ENCODE peak calls at places on chromosomes 13 and 19, in five cellular contexts. One of them, this sample, is unnamed.

GRCh38 chr19:8335343-8336071 is 7.6 kb downstream of the KANK3 start:
- ATAC-seq in HCT116: peak
- ATAC-seq in K562: peak
- ATAC-seq in right lobe of liver: no peak
- ATAC-seq in gastrocnemius medialis: no peak
- ATAC-seq in this sample: peak

GRCh38 chr19:49655570-49656455 is 9.8 kb downstream of the IRF3 start:
- ATAC-seq in HCT116: no peak
- ATAC-seq in K562: no peak
- ATAC-seq in right lobe of liver: no peak
- ATAC-seq in gastrocnemius medialis: no peak
- ATAC-seq in this sample: no peak

GRCh38 chr13:44790289-44790688 is 199.0 kb downstream of the NUFIP1 start:
- ATAC-seq in HCT116: no peak
- ATAC-seq in K562: no peak
- ATAC-seq in right lobe of liver: no peak
- ATAC-seq in gastrocnemius medialis: no peak
- ATAC-seq in this sample: no peak

GRCh38 chr19:34481861-34482379 is 362 bp downstream of the WTIP start:
- ATAC-seq in HCT116: peak
- ATAC-seq in K562: no peak
- ATAC-seq in right lobe of liver: peak
- ATAC-seq in gastrocnemius medialis: peak
- ATAC-seq in this sample: peak

GRCh38 chr13:47726394-47726793 is 274.7 kb downstream of the SUCLA2 start:
- ATAC-seq in HCT116: no peak
- ATAC-seq in K562: no peak
- ATAC-seq in right lobe of liver: peak
- ATAC-seq in gastrocnemius medialis: no peak
- ATAC-seq in this sample: no peak

GRCh38 chr13:114077938-114078335 is 54.5 kb downstream of the RASA3 start:
- ATAC-seq in HCT116: no peak
- ATAC-seq in K562: no peak
- ATAC-seq in right lobe of liver: no peak
- ATAC-seq in gastrocnemius medialis: no peak
- ATAC-seq in this sample: peak

GRCh38 chr13:21032656-21033055 is 28.7 kb downstream of the LATS2 start:
- ATAC-seq in HCT116: no peak
- ATAC-seq in K562: no peak
- ATAC-seq in right lobe of liver: no peak
- ATAC-seq in gastrocnemius medialis: no peak
- ATAC-seq in this sample: no peak

GRCh38 chr13:62643007-62643483 is 1227.4 kb upstream of the PCDH20 start:
- ATAC-seq in HCT116: peak
- ATAC-seq in K562: no peak
- ATAC-seq in right lobe of liver: no peak
- ATAC-seq in gastrocnemius medialis: no peak
- ATAC-seq in this sample: no peak

GRCh38 chr19:45517238-45517637 is 10.0 kb downstream of the VASP start:
- ATAC-seq in HCT116: no peak
- ATAC-seq in K562: no peak
- ATAC-seq in right lobe of liver: no peak
- ATAC-seq in gastrocnemius medialis: no peak
- ATAC-seq in this sample: no peak

GRCh38 chr13:40130871-40131636 is 475.6 kb downstream of the COG6 start:
- ATAC-seq in HCT116: peak
- ATAC-seq in K562: no peak
- ATAC-seq in right lobe of liver: peak
- ATAC-seq in gastrocnemius medialis: no peak
- ATAC-seq in this sample: no peak

GRCh38 chr19:33905473-33905936 is 108.8 kb downstream of the KCTD15 start:
- ATAC-seq in HCT116: peak
- ATAC-seq in K562: no peak
- ATAC-seq in right lobe of liver: peak
- ATAC-seq in gastrocnemius medialis: no peak
- ATAC-seq in this sample: peak

GRCh38 chr13:46738055-46738454 is 58.9 kb downstream of the ESD start:
- ATAC-seq in HCT116: no peak
- ATAC-seq in K562: no peak
- ATAC-seq in right lobe of liver: no peak
- ATAC-seq in gastrocnemius medialis: no peak
- ATAC-seq in this sample: no peak

GRCh38 chr13:58080806-58081205 is 449.3 kb downstream of the PCDH17 start:
- ATAC-seq in HCT116: no peak
- ATAC-seq in K562: no peak
- ATAC-seq in right lobe of liver: no peak
- ATAC-seq in gastrocnemius medialis: no peak
- ATAC-seq in this sample: no peak

GRCh38 chr19:2650515-2650914 is 52.0 kb downstream of the GNG7 start:
- ATAC-seq in HCT116: no peak
- ATAC-seq in K562: no peak
- ATAC-seq in right lobe of liver: no peak
- ATAC-seq in gastrocnemius medialis: no peak
- ATAC-seq in this sample: no peak

GRCh38 chr19:32223595-32224370 is 121.6 kb upstream of the ZNF507 start:
- ATAC-seq in HCT116: no peak
- ATAC-seq in K562: peak
- ATAC-seq in right lobe of liver: no peak
- ATAC-seq in gastrocnemius medialis: no peak
- ATAC-seq in this sample: no peak

GRCh38 chr13:75299913-75300862 is 181.8 kb downstream of the TBC1D4 start:
- ATAC-seq in HCT116: no peak
- ATAC-seq in K562: no peak
- ATAC-seq in right lobe of liver: no peak
- ATAC-seq in gastrocnemius medialis: no peak
- ATAC-seq in this sample: no peak

GRCh38 chr19:42374826-42375376 is 15.2 kb downstream of the CNFN start:
- ATAC-seq in HCT116: no peak
- ATAC-seq in K562: no peak
- ATAC-seq in right lobe of liver: no peak
- ATAC-seq in gastrocnemius medialis: no peak
- ATAC-seq in this sample: no peak

GRCh38 chr13:88623150-88623549 is 952.0 kb downstream of the SLITRK5 start:
- ATAC-seq in HCT116: no peak
- ATAC-seq in K562: no peak
- ATAC-seq in right lobe of liver: no peak
- ATAC-seq in gastrocnemius medialis: no peak
- ATAC-seq in this sample: no peak

GRCh38 chr13:100721885-100722512 is 47.4 kb upstream of the TMTC4 start:
- ATAC-seq in HCT116: peak
- ATAC-seq in K562: peak
- ATAC-seq in right lobe of liver: peak
- ATAC-seq in gastrocnemius medialis: no peak
- ATAC-seq in this sample: no peak

GRCh38 chr13:78997902-78998654 is 339.1 kb upstream of the OBI1 start:
- ATAC-seq in HCT116: no peak
- ATAC-seq in K562: no peak
- ATAC-seq in right lobe of liver: no peak
- ATAC-seq in gastrocnemius medialis: no peak
- ATAC-seq in this sample: no peak

GRCh38 chr19:5774921-5775320 is 9.6 kb downstream of the PRR22 start:
- ATAC-seq in HCT116: no peak
- ATAC-seq in K562: no peak
- ATAC-seq in right lobe of liver: no peak
- ATAC-seq in gastrocnemius medialis: no peak
- ATAC-seq in this sample: no peak

GRCh38 chr13:48782429-48782840 is 128.7 kb downstream of the CYSLTR2 start:
- ATAC-seq in HCT116: no peak
- ATAC-seq in K562: no peak
- ATAC-seq in right lobe of liver: peak
- ATAC-seq in gastrocnemius medialis: no peak
- ATAC-seq in this sample: no peak

GRCh38 chr19:21314676-21315075 is 14.5 kb downstream of the ZNF708 start:
- ATAC-seq in HCT116: no peak
- ATAC-seq in K562: no peak
- ATAC-seq in right lobe of liver: no peak
- ATAC-seq in gastrocnemius medialis: no peak
- ATAC-seq in this sample: no peak

GRCh38 chr13:51626749-51627148 is 42.5 kb downstream of the WDFY2 start:
- ATAC-seq in HCT116: no peak
- ATAC-seq in K562: no peak
- ATAC-seq in right lobe of liver: no peak
- ATAC-seq in gastrocnemius medialis: no peak
- ATAC-seq in this sample: no peak

GRCh38 chr19:455851-456546 is 4.8 kb downstream of the SHC2 start:
- ATAC-seq in HCT116: no peak
- ATAC-seq in K562: no peak
- ATAC-seq in right lobe of liver: no peak
- ATAC-seq in gastrocnemius medialis: no peak
- ATAC-seq in this sample: no peak

GRCh38 chr19:36160821-36161596 is 8.8 kb upstream of the COX7A1 start:
- ATAC-seq in HCT116: no peak
- ATAC-seq in K562: no peak
- ATAC-seq in right lobe of liver: no peak
- ATAC-seq in gastrocnemius medialis: no peak
- ATAC-seq in this sample: no peak

GRCh38 chr19:16134510-16134909 is 9.0 kb upstream of the HSH2D start:
- ATAC-seq in HCT116: no peak
- ATAC-seq in K562: no peak
- ATAC-seq in right lobe of liver: no peak
- ATAC-seq in gastrocnemius medialis: no peak
- ATAC-seq in this sample: no peak

GRCh38 chr19:3687393-3687773 is 12.9 kb downstream of the PIP5K1C start:
- ATAC-seq in HCT116: no peak
- ATAC-seq in K562: no peak
- ATAC-seq in right lobe of liver: no peak
- ATAC-seq in gastrocnemius medialis: no peak
- ATAC-seq in this sample: no peak

GRCh38 chr13:65670014-65670625 is 1560.0 kb downstream of the PCDH9 start:
- ATAC-seq in HCT116: no peak
- ATAC-seq in K562: no peak
- ATAC-seq in right lobe of liver: no peak
- ATAC-seq in gastrocnemius medialis: no peak
- ATAC-seq in this sample: no peak

DNA sequence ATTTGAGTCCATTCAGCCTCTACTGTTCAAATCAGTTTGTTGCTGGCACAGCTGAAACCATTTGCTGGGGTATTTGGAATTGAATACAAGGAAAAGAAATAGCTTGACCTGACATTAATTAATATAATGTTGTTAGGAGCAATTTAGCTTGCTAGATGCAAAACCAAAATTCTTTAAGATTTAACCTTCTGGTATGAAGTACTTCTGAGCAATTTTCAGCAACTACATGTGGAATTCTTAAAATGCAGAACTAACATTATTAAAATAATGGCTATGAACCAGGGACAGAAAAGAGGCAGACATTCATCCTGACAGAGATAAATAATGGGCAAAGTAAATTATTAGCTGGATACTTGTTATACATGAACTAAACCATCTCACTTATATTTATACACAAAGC is 160.0 kb upstream of the MIR17HG start:
- ATAC-seq in HCT116: no peak
- ATAC-seq in K562: no peak
- ATAC-seq in right lobe of liver: no peak
- ATAC-seq in gastrocnemius medialis: no peak
- ATAC-seq in this sample: no peak
- TF ChIP-seq POLR2A in HCT116: no peak
- TF ChIP-seq POLR2A in K562: no peak
- TF ChIP-seq POLR2A in right lobe of liver: no peak
- TF ChIP-seq POLR2A in gastrocnemius medialis: no peak
- TF ChIP-seq POLR2A in this sample: no peak

GRCh38 chr19:18281082-18282020 is at the start of gene JUND:
- ATAC-seq in HCT116: peak
- ATAC-seq in K562: peak
- ATAC-seq in right lobe of liver: peak
- ATAC-seq in gastrocnemius medialis: peak
- ATAC-seq in this sample: peak

GRCh38 chr19:18283338-18283737 is 1.9 kb upstream of the JUND start:
- ATAC-seq in HCT116: no peak
- ATAC-seq in K562: no peak
- ATAC-seq in right lobe of liver: no peak
- ATAC-seq in gastrocnemius medialis: no peak
- ATAC-seq in this sample: no peak

GRCh38 chr19:18284710-18285430 is 3.4 kb upstream of the JUND start:
- ATAC-seq in HCT116: no peak
- ATAC-seq in K562: no peak
- ATAC-seq in right lobe of liver: no peak
- ATAC-seq in gastrocnemius medialis: no peak
- ATAC-seq in this sample: no peak

GRCh38 chr19:18282021-18282787 is 782 bp upstream of the JUND start:
- ATAC-seq in HCT116: peak
- ATAC-seq in K562: peak
- ATAC-seq in right lobe of liver: peak
- ATAC-seq in gastrocnemius medialis: peak
- ATAC-seq in this sample: no peak

DNA sequence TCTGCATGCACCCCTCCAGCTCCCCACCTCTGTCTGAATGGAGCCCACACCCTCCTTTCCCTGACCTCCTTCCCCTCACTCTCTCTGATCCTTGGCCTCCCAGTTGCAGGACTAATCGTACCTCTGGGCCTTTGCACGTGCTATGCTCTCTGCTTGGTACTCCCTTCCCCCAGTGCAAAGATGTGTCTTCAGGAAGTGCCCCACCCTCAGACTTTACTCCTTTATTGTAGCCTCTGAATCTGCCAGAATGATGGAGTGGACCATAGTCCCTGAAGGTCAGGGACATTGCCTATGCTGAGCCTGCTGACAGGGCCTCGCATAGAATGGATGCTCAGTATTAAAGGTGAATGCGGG is 1.3 kb upstream of the JUND start:
- ATAC-seq in HCT116: no peak
- ATAC-seq in K562: no peak
- ATAC-seq in right lobe of liver: no peak
- ATAC-seq in gastrocnemius medialis: no peak
- ATAC-seq in this sample: no peak
- TF ChIP-seq POLR2A in HCT116: no peak
- TF ChIP-seq POLR2A in K562: no peak
- TF ChIP-seq POLR2A in right lobe of liver: no peak
- TF ChIP-seq POLR2A in gastrocnemius medialis: no peak
- TF ChIP-seq POLR2A in this sample: no peak

GRCh38 chr19:51277112-51277511 is 26.2 kb downstream of the SIGLECL1 start:
- ATAC-seq in HCT116: no peak
- ATAC-seq in K562: no peak
- ATAC-seq in right lobe of liver: no peak
- ATAC-seq in gastrocnemius medialis: no peak
- ATAC-seq in this sample: no peak
- TF ChIP-seq POLR2A in HCT116: no peak
- TF ChIP-seq POLR2A in K562: no peak
- TF ChIP-seq POLR2A in right lobe of liver: no peak
- TF ChIP-seq POLR2A in gastrocnemius medialis: no peak
- TF ChIP-seq POLR2A in this sample: no peak

GRCh38 chr19:39389621-39390414 is 1.1 kb downstream of the PAF1 start:
- ATAC-seq in HCT116: no peak
- ATAC-seq in K562: no peak
- ATAC-seq in right lobe of liver: no peak
- ATAC-seq in gastrocnemius medialis: no peak
- ATAC-seq in this sample: no peak

GRCh38 chr19:39386557-39386956 is 4.3 kb downstream of the PAF1 start:
- ATAC-seq in HCT116: no peak
- ATAC-seq in K562: no peak
- ATAC-seq in right lobe of liver: no peak
- ATAC-seq in gastrocnemius medialis: no peak
- ATAC-seq in this sample: no peak

GRCh38 chr19:39388657-39389056 is 2.2 kb downstream of the PAF1 start:
- ATAC-seq in HCT116: no peak
- ATAC-seq in K562: no peak
- ATAC-seq in right lobe of liver: no peak
- ATAC-seq in gastrocnemius medialis: no peak
- ATAC-seq in this sample: no peak

GRCh38 chr19:39390460-39390758 is 497 bp downstream of the PAF1 start:
- ATAC-seq in HCT116: peak
- ATAC-seq in K562: no peak
- ATAC-seq in right lobe of liver: no peak
- ATAC-seq in gastrocnemius medialis: peak
- ATAC-seq in this sample: no peak

GRCh38 chr19:39390759-39391592 is at the start of the genes MED29 and PAF1:
- ATAC-seq in HCT116: peak
- ATAC-seq in K562: peak
- ATAC-seq in right lobe of liver: peak
- ATAC-seq in gastrocnemius medialis: peak
- ATAC-seq in this sample: peak
- TF ChIP-seq POLR2A in HCT116: peak
- TF ChIP-seq POLR2A in K562: peak
- TF ChIP-seq POLR2A in right lobe of liver: peak
- TF ChIP-seq POLR2A in gastrocnemius medialis: peak
- TF ChIP-seq POLR2A in this sample: peak